ENCODE peak calls at places on chromosomes 13 and 19, in ten cellular contexts. Z is mucosa of descending colon, P is testis, G is neural crest cell, M is AG10803, B is cardiac fibroblast, D is fibroblast of the aortic adventitia, T is Peyer's patch, H is endothelial cell, U is HFFc6. R is an unnamed sample.

GRCh38 chr19:41998246-41999020 is 4.4 kb upstream of the ATP1A3 start:
- DNase-seq in H (peak), U (no peak), B (peak), M (peak), G (peak), P (peak), D (peak), Z (peak), T (no peak), R (peak)

GRCh38 chr13:76527041-76527440 is 359.2 kb downstream of the KCTD12 start:
- DNase-seq in Z (no peak), M (no peak), B (no peak), H (no peak), P (no peak), T (no peak), D (no peak), G (no peak), U (no peak), R (no peak)

GRCh38 chr13:95882121-95882520 is 171.1 kb downstream of the UGGT2 start:
- DNase-seq in Z (no peak), M (no peak), H (no peak), D (no peak), G (no peak), B (no peak), P (no peak), T (no peak), U (no peak), R (no peak)

GRCh38 chr13:23876265-23876664 is 12.9 kb downstream of the MIPEP start:
- DNase-seq in H (no peak), M (peak), T (peak), Z (no peak), G (no peak), D (peak), B (peak), U (peak), P (no peak), R (peak)

GRCh38 chr19:10855879-10856522 is 7.8 kb downstream of the C19orf38 start:
- DNase-seq in U (no peak), Z (no peak), P (peak), H (peak), M (no peak), G (no peak), T (no peak), B (peak), D (no peak), R (peak)

GRCh38 chr19:50893047-50893737 is 18.0 kb downstream of the KLK4 start:
- DNase-seq in D (no peak), B (no peak), Z (no peak), G (no peak), T (no peak), M (no peak), P (peak), U (no peak), H (no peak), R (no peak)

GRCh38 chr13:49112782-49113525 is 107.2 kb upstream of the MLNR start:
- DNase-seq in Z (no peak), T (no peak), D (peak), U (no peak), P (no peak), H (no peak), G (no peak), B (peak), M (no peak), R (no peak)

GRCh38 chr19:45901432-45901903 is 945 bp downstream of the MYPOP start:
- DNase-seq in H (no peak), U (no peak), B (peak), T (peak), P (no peak), M (peak), Z (no peak), D (peak), G (no peak), R (peak)

GRCh38 chr13:65843314-65843731 is 1386.8 kb downstream of the PCDH9 start:
- DNase-seq in D (no peak), M (no peak), P (no peak), H (no peak), B (no peak), G (no peak), U (no peak), T (no peak), Z (no peak), R (no peak)

GRCh38 chr19:49387936-49388372 is at the start of gene KASH5:
- DNase-seq in Z (peak), D (no peak), G (no peak), B (peak), M (peak), U (no peak), H (no peak), T (peak), P (peak), R (peak)

GRCh38 chr19:31392514-31392913 is 43.3 kb upstream of the TSHZ3 start:
- DNase-seq in Z (no peak), M (peak), B (peak), H (no peak), T (no peak), D (peak), P (no peak), U (no peak), G (no peak), R (no peak)

GRCh38 chr13:41224113-41225110 is 30.0 kb upstream of the KBTBD7 start:
- DNase-seq in H (no peak), G (no peak), M (peak), D (peak), U (peak), B (peak), Z (no peak), P (no peak), T (no peak), R (peak)

GRCh38 chr13:42859760-42860159 is 78.4 kb downstream of the FAM216B start:
- DNase-seq in M (no peak), T (no peak), D (no peak), Z (no peak), H (no peak), P (no peak), U (no peak), G (no peak), B (no peak), R (no peak)

GRCh38 chr13:47990920-47991466 is 10.1 kb downstream of the SUCLA2 start:
- DNase-seq in D (no peak), P (no peak), B (no peak), G (no peak), H (no peak), T (no peak), U (no peak), Z (no peak), M (no peak), R (no peak)

GRCh38 chr13:28012383-28012782 is 23.9 kb upstream of the URAD start:
- DNase-seq in T (no peak), H (no peak), U (peak), G (no peak), D (no peak), P (no peak), B (no peak), M (no peak), Z (no peak), R (peak)

GRCh38 chr19:2542341-2543069 is 66.6 kb downstream of the GADD45B start:
- DNase-seq in P (no peak), H (no peak), G (no peak), Z (peak), T (no peak), M (no peak), D (no peak), B (no peak), U (no peak), R (no peak)

GRCh38 chr13:91270031-91270430 is 77.5 kb upstream of the MIR17HG start:
- DNase-seq in H (no peak), Z (no peak), M (no peak), D (no peak), P (no peak), T (no peak), G (no peak), U (no peak), B (peak), R (no peak)

DNA sequence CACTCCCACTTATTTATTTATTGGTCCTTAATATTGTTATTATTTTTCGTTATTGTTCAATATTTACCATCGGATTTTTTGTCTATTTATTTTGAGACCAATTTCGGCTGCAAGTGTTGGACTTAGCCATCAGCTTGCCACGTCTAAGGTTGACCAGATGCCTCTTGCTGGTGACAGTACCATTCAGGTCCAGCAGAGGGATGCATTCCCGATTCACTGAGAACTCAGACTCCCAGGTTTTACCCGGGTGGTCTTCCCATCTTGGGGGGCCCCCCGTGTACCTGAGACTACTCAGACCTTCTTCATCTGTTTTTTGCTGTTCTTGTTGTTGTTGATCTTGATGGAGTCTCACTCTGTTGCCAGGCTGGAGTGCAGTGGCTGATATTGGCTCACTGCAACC is 1435.2 kb downstream of the UQCRFS1 start:
- DNase-seq in P (no peak), H (no peak), Z (no peak), U (no peak), M (no peak), G (no peak), T (no peak), D (no peak), B (no peak), R (no peak)
- TF ChIP-seq CTCF in P (no peak), H (peak), Z (no peak), U (peak), M (no peak), G (peak), T (no peak), D (peak), B (peak), R (peak)

GRCh38 chr13:103297083-103297482 is 230.9 kb upstream of the SLC10A2 start:
- DNase-seq in M (no peak), G (no peak), D (no peak), Z (no peak), U (no peak), T (no peak), B (no peak), P (no peak), H (no peak), R (no peak)

GRCh38 chr13:103303078-103303651 is 236.9 kb upstream of the SLC10A2 start:
- DNase-seq in T (no peak), B (no peak), U (no peak), M (no peak), Z (no peak), D (no peak), G (no peak), H (no peak), P (no peak), R (no peak)

DNA sequence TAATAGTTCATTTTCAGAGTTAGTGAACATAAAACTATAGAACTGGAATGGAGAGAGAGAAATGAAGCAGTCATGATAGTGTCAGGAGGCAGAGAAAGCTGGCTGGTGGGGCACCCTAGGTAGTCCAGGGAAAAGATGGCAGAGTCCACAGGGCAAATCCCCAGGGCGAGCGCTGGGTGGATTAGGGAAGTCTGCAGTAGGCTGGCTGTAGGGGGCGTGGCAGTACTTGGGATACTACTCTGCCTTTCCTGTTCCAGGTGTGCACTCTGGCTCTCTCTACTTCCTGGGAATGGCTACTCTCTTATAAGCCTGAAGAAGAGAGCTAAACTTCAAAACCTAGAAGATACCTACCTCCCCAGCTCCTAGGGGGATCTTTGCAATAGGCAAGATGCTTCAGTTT is 232.9 kb upstream of the SLC10A2 start:
- DNase-seq in G (no peak), Z (peak), U (no peak), P (no peak), H (no peak), B (no peak), M (no peak), T (peak), D (no peak), R (no peak)
- TF ChIP-seq CTCF in G (no peak), Z (no peak), U (no peak), P (no peak), H (no peak), B (no peak), M (no peak), T (no peak), D (no peak), R (no peak)

DNA sequence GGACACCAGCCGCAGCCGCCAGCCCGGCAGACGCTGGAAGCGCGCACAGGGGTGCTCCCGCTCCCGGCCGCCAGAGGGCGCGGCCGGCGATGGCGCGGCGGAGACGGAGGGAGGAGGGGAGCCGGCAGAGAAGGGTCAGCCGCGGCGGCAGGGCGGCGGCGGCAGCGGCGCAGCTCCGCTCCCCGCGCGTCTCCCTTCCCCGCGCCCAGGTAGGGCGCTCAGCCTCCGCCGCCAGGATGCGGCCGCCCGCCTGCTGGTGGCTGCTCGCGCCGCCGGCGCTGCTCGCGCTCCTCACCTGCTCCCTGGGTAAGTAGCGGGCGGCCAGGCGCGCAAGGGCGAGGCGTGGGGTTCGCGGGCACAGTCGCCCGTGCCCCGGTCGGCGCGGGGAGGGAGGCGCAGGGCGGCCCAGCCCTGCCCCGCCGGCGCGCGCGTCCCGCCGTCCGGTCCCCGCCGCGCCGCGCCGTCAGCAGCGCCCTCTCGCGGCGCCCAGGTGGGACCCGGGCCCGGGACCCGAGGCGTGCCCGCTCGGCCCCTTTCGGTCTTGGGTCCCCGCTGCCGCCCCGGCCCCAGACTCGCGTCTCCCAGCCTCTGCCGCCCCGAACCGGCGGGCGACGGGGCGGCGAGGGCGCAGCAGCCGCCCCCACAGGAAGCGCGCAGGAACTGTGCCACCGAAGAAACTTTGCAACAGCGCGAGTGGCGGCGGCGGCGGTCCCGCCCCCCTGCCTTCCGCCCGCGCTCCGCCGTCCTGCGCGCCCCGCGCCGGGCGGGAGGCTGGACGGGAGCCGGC is at the start of gene B3GLCT:
- DNase-seq in U (peak), T (peak), H (peak), Z (peak), M (peak), P (peak), G (peak), B (peak), D (peak), R (peak)
- TF ChIP-seq CTCF in U (peak), T (peak), H (peak), Z (peak), M (peak), P (peak), G (peak), B (peak), D (peak), R (peak)

GRCh38 chr19:37334179-37335071 is 36.5 kb upstream of the ZNF527 start:
- DNase-seq in D (peak), H (peak), P (peak), U (peak), T (peak), Z (peak), G (peak), M (peak), B (peak), R (peak)
- TF ChIP-seq CTCF in D (no peak), H (no peak), P (no peak), U (no peak), T (no peak), Z (no peak), G (no peak), M (no peak), B (no peak), R (no peak)